ENCODE peak calls at places on chromosomes 6 and 20, in nine cellular contexts. V is activated CD8-positive, alpha-beta memory T cell treated with anti-CD3 and anti-CD28 coated beads, Interleukin-2, amount 10 ng/mL, durations not matched to agents 7 days and 5 days; A is WTC11; B is NCI-H1417; L is A549; F is NCI-H1930; P is fibroblast of mammary gland; H is iris pigment epithelial cell; K is cardiac fibroblast. Z is an unnamed sample.

GRCh38 chr6:36120539-36120938 is 9.8 kb upstream of the MAPK13 start:
- DNase-seq in V (peak), A (no peak), B (no peak), L (no peak), F (no peak), P (no peak), H (no peak), K (no peak), Z (no peak)

GRCh38 chr6:73032586-73032985 is 192.7 kb downstream of the KHDC1L start:
- DNase-seq in V (no peak), A (no peak), B (peak), L (peak), F (no peak), P (peak), H (peak), K (no peak), Z (no peak)

GRCh38 chr6:125746731-125747588 is 2.5 kb upstream of the HEY2 start:
- DNase-seq in V (peak), A (peak), B (no peak), L (peak), F (peak), P (peak), H (peak), K (peak), Z (peak)

GRCh38 chr6:125201961-125202729 is 48.6 kb downstream of the TPD52L1 start:
- DNase-seq in V (no peak), A (no peak), B (no peak), L (peak), F (no peak), P (peak), H (peak), K (peak), Z (no peak)

GRCh38 chr6:18586133-18586532 is 199.0 kb downstream of the RNF144B start:
- DNase-seq in V (no peak), A (no peak), B (no peak), L (no peak), F (no peak), P (no peak), H (no peak), K (no peak), Z (no peak)

GRCh38 chr20:24977336-24977735 is 15.2 kb downstream of the APMAP start:
- DNase-seq in V (peak), A (no peak), B (no peak), L (no peak), F (no peak), P (no peak), H (no peak), K (no peak), Z (no peak)

GRCh38 chr6:129108337-129108736 is 225.4 kb downstream of the LAMA2 start:
- DNase-seq in V (no peak), A (no peak), B (no peak), L (no peak), F (no peak), P (no peak), H (no peak), K (no peak), Z (no peak)

GRCh38 chr6:152716322-152716721 is 18.6 kb downstream of the MYCT1 start:
- DNase-seq in V (no peak), A (no peak), B (no peak), L (no peak), F (no peak), P (no peak), H (no peak), K (no peak), Z (no peak)

GRCh38 chr6:55675936-55676335 is 96.9 kb upstream of the HMGCLL1 start:
- DNase-seq in V (no peak), A (no peak), B (no peak), L (no peak), F (no peak), P (no peak), H (no peak), K (no peak), Z (no peak)

GRCh38 chr6:36463686-36464085 is 20.9 kb downstream of the KCTD20 start:
- DNase-seq in V (no peak), A (no peak), B (no peak), L (no peak), F (no peak), P (peak), H (peak), K (peak), Z (no peak)